ENCODE peak calls at places on chromosomes 4 and X, in six cellular contexts. One of them, this sample, is unnamed.

GRCh38 chr4:3873446-3874415 is 107.5 kb downstream of the ADRA2C start:
- DNase-seq in AG04449: no peak
- DNase-seq in H9: peak; percentile 92
- DNase-seq in heart left ventricle: peak; percentile 40
- DNase-seq in epithelial cell of esophagus: no peak
- DNase-seq in prostate gland: no peak
- DNase-seq in this sample: peak; percentile 5

GRCh38 chr4:151226004-151226932 is 50.7 kb upstream of the PRSS48 start:
- DNase-seq in AG04449: peak; percentile 33
- DNase-seq in prostate gland: no peak
- DNase-seq in heart left ventricle: no peak
- DNase-seq in H9: no peak
- DNase-seq in epithelial cell of esophagus: peak; percentile 85
- DNase-seq in this sample: no peak

GRCh38 chr4:59630922-59631321 is 1569.2 kb upstream of the ADGRL3 start:
- DNase-seq in prostate gland: no peak
- DNase-seq in H9: no peak
- DNase-seq in AG04449: no peak
- DNase-seq in epithelial cell of esophagus: no peak
- DNase-seq in heart left ventricle: no peak
- DNase-seq in this sample: no peak

GRCh38 chr4:185341841-185342240 is 53.9 kb downstream of the LRP2BP start:
- DNase-seq in epithelial cell of esophagus: no peak
- DNase-seq in prostate gland: no peak
- DNase-seq in heart left ventricle: no peak
- DNase-seq in AG04449: no peak
- DNase-seq in H9: no peak
- DNase-seq in this sample: no peak

GRCh38 chr4:169540774-169541173 is 71.6 kb downstream of the NEK1 start:
- DNase-seq in epithelial cell of esophagus: no peak
- DNase-seq in prostate gland: no peak
- DNase-seq in heart left ventricle: no peak
- DNase-seq in AG04449: no peak
- DNase-seq in H9: no peak
- DNase-seq in this sample: no peak

GRCh38 chr4:54945838-54946237 is 179.6 kb downstream of the KDR start:
- DNase-seq in AG04449: no peak
- DNase-seq in prostate gland: no peak
- DNase-seq in heart left ventricle: no peak
- DNase-seq in H9: no peak
- DNase-seq in epithelial cell of esophagus: no peak
- DNase-seq in this sample: no peak

GRCh38 chrX:129634541-129634940 is 20.2 kb downstream of the APLN start:
- DNase-seq in heart left ventricle: no peak
- DNase-seq in AG04449: no peak
- DNase-seq in epithelial cell of esophagus: no peak
- DNase-seq in H9: no peak
- DNase-seq in prostate gland: no peak
- DNase-seq in this sample: no peak

GRCh38 chr4:102525556-102525955 is 24.4 kb downstream of the NFKB1 start:
- DNase-seq in epithelial cell of esophagus: no peak
- DNase-seq in AG04449: no peak
- DNase-seq in heart left ventricle: no peak
- DNase-seq in H9: no peak
- DNase-seq in prostate gland: no peak
- DNase-seq in this sample: no peak

GRCh38 chr4:141462361-141462760 is 174.0 kb upstream of the IL15 start:
- DNase-seq in epithelial cell of esophagus: peak; percentile 74
- DNase-seq in heart left ventricle: no peak
- DNase-seq in H9: no peak
- DNase-seq in prostate gland: no peak
- DNase-seq in AG04449: no peak
- DNase-seq in this sample: no peak

GRCh38 chr4:148926861-148927260 is 484.6 kb upstream of the NR3C2 start:
- DNase-seq in H9: no peak
- DNase-seq in AG04449: no peak
- DNase-seq in epithelial cell of esophagus: peak; percentile 60
- DNase-seq in prostate gland: no peak
- DNase-seq in heart left ventricle: peak; percentile 73
- DNase-seq in this sample: peak; percentile 50

GRCh38 chr4:16858275-16858752 is 40.1 kb downstream of the LDB2 start:
- DNase-seq in AG04449: peak; percentile 37
- DNase-seq in heart left ventricle: no peak
- DNase-seq in H9: no peak
- DNase-seq in prostate gland: no peak
- DNase-seq in epithelial cell of esophagus: no peak
- DNase-seq in this sample: no peak

GRCh38 chr4:7699040-7699439 is 240.6 kb downstream of the AFAP1 start:
- DNase-seq in prostate gland: no peak
- DNase-seq in epithelial cell of esophagus: no peak
- DNase-seq in H9: no peak
- DNase-seq in AG04449: peak; percentile 70
- DNase-seq in heart left ventricle: peak; percentile 63
- DNase-seq in this sample: no peak

GRCh38 chr4:133483600-133484246 is 334.6 kb downstream of the PCDH10 start:
- DNase-seq in prostate gland: no peak
- DNase-seq in heart left ventricle: no peak
- DNase-seq in H9: no peak
- DNase-seq in epithelial cell of esophagus: peak; percentile 71
- DNase-seq in AG04449: no peak
- DNase-seq in this sample: no peak

GRCh38 chrX:3384330-3384729 is 37.9 kb upstream of the MXRA5 start:
- DNase-seq in AG04449: no peak
- DNase-seq in H9: no peak
- DNase-seq in heart left ventricle: no peak
- DNase-seq in epithelial cell of esophagus: peak; percentile 42
- DNase-seq in prostate gland: no peak
- DNase-seq in this sample: no peak

GRCh38 chr4:53365121-53365485 is 758 bp downstream of the SCFD2 start:
- DNase-seq in H9: peak; percentile 29
- DNase-seq in AG04449: no peak
- DNase-seq in epithelial cell of esophagus: peak; percentile 35
- DNase-seq in heart left ventricle: no peak
- DNase-seq in prostate gland: no peak
- DNase-seq in this sample: no peak

GRCh38 chrX:110167952-110168451 is 149.9 kb downstream of the AMMECR1 start:
- DNase-seq in H9: peak; percentile 67
- DNase-seq in AG04449: no peak
- DNase-seq in epithelial cell of esophagus: peak; percentile 33
- DNase-seq in prostate gland: no peak
- DNase-seq in heart left ventricle: no peak
- DNase-seq in this sample: no peak

GRCh38 chrX:155179343-155179997 is 36.8 kb upstream of the VBP1 start:
- DNase-seq in epithelial cell of esophagus: peak; percentile 23
- DNase-seq in H9: no peak
- DNase-seq in AG04449: no peak
- DNase-seq in prostate gland: no peak
- DNase-seq in heart left ventricle: no peak
- DNase-seq in this sample: no peak

GRCh38 chr4:146288188-146288587 is 73.8 kb downstream of the REELD1 start:
- DNase-seq in heart left ventricle: no peak
- DNase-seq in H9: no peak
- DNase-seq in epithelial cell of esophagus: no peak
- DNase-seq in AG04449: no peak
- DNase-seq in prostate gland: no peak
- DNase-seq in this sample: no peak

GRCh38 chr4:7807351-7807921 is 132.2 kb downstream of the AFAP1 start:
- DNase-seq in AG04449: no peak
- DNase-seq in H9: no peak
- DNase-seq in epithelial cell of esophagus: no peak
- DNase-seq in heart left ventricle: no peak
- DNase-seq in prostate gland: no peak
- DNase-seq in this sample: peak; percentile 44

GRCh38 chr4:85381968-85382367 is 93.0 kb upstream of the ARHGAP24 start:
- DNase-seq in H9: no peak
- DNase-seq in AG04449: no peak
- DNase-seq in heart left ventricle: no peak
- DNase-seq in epithelial cell of esophagus: peak; percentile 5
- DNase-seq in prostate gland: no peak
- DNase-seq in this sample: no peak

GRCh38 chrX:17375631-17376380 is 806 bp downstream of the NHS start:
- DNase-seq in heart left ventricle: peak; percentile 57
- DNase-seq in AG04449: no peak
- DNase-seq in epithelial cell of esophagus: peak; percentile 32
- DNase-seq in prostate gland: no peak
- DNase-seq in H9: peak; percentile 42
- DNase-seq in this sample: peak; percentile 16

GRCh38 chrX:11965436-11965835 is 172.8 kb upstream of the FRMPD4 start:
- DNase-seq in H9: no peak
- DNase-seq in prostate gland: no peak
- DNase-seq in epithelial cell of esophagus: no peak
- DNase-seq in AG04449: no peak
- DNase-seq in heart left ventricle: no peak
- DNase-seq in this sample: no peak

GRCh38 chr4:169160825-169161224 is 109.9 kb downstream of the SH3RF1 start:
- DNase-seq in H9: no peak
- DNase-seq in prostate gland: no peak
- DNase-seq in epithelial cell of esophagus: no peak
- DNase-seq in AG04449: no peak
- DNase-seq in heart left ventricle: no peak
- DNase-seq in this sample: no peak

GRCh38 chr4:15912961-15913630 is 25.4 kb downstream of the FGFBP1 start:
- DNase-seq in H9: no peak
- DNase-seq in epithelial cell of esophagus: peak; percentile 56
- DNase-seq in prostate gland: no peak
- DNase-seq in AG04449: no peak
- DNase-seq in heart left ventricle: no peak
- DNase-seq in this sample: no peak

DNA sequence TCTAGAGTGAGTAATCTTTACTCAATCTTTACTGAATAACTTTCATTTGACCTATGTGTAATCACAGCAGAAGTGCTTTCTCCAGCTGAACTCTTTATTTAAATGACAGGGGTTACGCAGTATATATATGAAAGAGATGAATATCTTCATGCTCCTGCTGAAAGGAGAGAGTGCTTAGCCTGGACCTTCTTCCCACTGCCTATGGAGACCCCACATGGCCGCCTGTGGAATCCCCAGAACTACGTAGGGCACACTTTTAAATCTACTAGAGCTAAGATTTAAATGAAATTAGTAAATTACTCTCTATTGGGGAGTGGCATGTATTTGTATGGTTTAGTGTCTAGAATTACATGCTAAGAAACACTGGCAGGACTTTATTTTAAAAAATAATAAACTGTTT is 391.2 kb downstream of the ANKRD50 start:
- DNase-seq in epithelial cell of esophagus: no peak
- DNase-seq in heart left ventricle: no peak
- DNase-seq in AG04449: no peak
- DNase-seq in prostate gland: no peak
- DNase-seq in H9: no peak
- DNase-seq in this sample: no peak
- TF ChIP-seq CTCF in epithelial cell of esophagus: no peak
- TF ChIP-seq CTCF in heart left ventricle: no peak
- TF ChIP-seq CTCF in AG04449: no peak
- TF ChIP-seq CTCF in prostate gland: no peak
- TF ChIP-seq CTCF in H9: peak; percentile 28
- TF ChIP-seq CTCF in this sample: no peak

DNA sequence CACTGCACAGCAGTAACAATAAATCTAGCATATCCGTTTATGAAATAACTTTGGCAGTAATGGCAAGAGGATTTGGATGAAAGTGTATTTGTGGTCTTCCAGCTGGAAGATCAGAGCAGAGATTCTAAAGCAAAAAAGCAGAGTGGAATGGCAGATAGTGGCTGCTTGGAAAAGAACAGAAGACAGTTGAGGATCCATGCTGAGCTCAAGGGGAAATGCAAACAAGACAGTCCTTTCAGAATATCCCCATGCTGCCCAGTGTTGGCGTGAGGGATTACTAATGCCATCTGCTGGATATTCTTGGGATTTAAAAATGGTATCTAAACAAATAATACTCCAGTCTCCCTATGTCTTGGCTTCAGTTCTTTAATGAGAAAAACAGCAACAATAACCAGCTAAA is 629.1 kb upstream of the ATOH1 start:
- DNase-seq in AG04449: peak; percentile 7
- DNase-seq in prostate gland: no peak
- DNase-seq in epithelial cell of esophagus: peak; percentile 60
- DNase-seq in H9: peak; percentile 55
- DNase-seq in heart left ventricle: no peak
- DNase-seq in this sample: no peak
- TF ChIP-seq CTCF in AG04449: peak; percentile 47
- TF ChIP-seq CTCF in prostate gland: peak; percentile 20
- TF ChIP-seq CTCF in epithelial cell of esophagus: peak; percentile 69
- TF ChIP-seq CTCF in H9: peak; percentile 80
- TF ChIP-seq CTCF in heart left ventricle: no peak
- TF ChIP-seq CTCF in this sample: peak; percentile 19

GRCh38 chr4:155307731-155308277 is 69.0 kb downstream of the MAP9 start:
- DNase-seq in prostate gland: no peak
- DNase-seq in epithelial cell of esophagus: no peak
- DNase-seq in heart left ventricle: no peak
- DNase-seq in AG04449: no peak
- DNase-seq in H9: no peak
- DNase-seq in this sample: no peak
- TF ChIP-seq CTCF in prostate gland: no peak
- TF ChIP-seq CTCF in epithelial cell of esophagus: no peak
- TF ChIP-seq CTCF in heart left ventricle: no peak
- TF ChIP-seq CTCF in AG04449: no peak
- TF ChIP-seq CTCF in H9: no peak
- TF ChIP-seq CTCF in this sample: no peak

GRCh38 chr4:121698119-121698732 is 1.4 kb upstream of the ANXA5 start:
- DNase-seq in epithelial cell of esophagus: no peak
- DNase-seq in heart left ventricle: no peak
- DNase-seq in H9: no peak
- DNase-seq in prostate gland: no peak
- DNase-seq in AG04449: no peak
- DNase-seq in this sample: peak; percentile 56

GRCh38 chr4:121696641-121697461 is at the start of gene ANXA5:
- DNase-seq in epithelial cell of esophagus: peak; percentile 90
- DNase-seq in heart left ventricle: peak; percentile 96
- DNase-seq in prostate gland: peak; percentile 85
- DNase-seq in AG04449: peak; percentile 52
- DNase-seq in H9: peak; percentile 83
- DNase-seq in this sample: peak; percentile 93

GRCh38 chr4:121693450-121693849 is 3.3 kb downstream of the ANXA5 start:
- DNase-seq in H9: no peak
- DNase-seq in prostate gland: no peak
- DNase-seq in AG04449: no peak
- DNase-seq in heart left ventricle: no peak
- DNase-seq in epithelial cell of esophagus: no peak
- DNase-seq in this sample: no peak

GRCh38 chr4:121697626-121698025 is 846 bp upstream of the ANXA5 start:
- DNase-seq in heart left ventricle: no peak
- DNase-seq in epithelial cell of esophagus: no peak
- DNase-seq in prostate gland: no peak
- DNase-seq in AG04449: no peak
- DNase-seq in H9: no peak
- DNase-seq in this sample: no peak

DNA sequence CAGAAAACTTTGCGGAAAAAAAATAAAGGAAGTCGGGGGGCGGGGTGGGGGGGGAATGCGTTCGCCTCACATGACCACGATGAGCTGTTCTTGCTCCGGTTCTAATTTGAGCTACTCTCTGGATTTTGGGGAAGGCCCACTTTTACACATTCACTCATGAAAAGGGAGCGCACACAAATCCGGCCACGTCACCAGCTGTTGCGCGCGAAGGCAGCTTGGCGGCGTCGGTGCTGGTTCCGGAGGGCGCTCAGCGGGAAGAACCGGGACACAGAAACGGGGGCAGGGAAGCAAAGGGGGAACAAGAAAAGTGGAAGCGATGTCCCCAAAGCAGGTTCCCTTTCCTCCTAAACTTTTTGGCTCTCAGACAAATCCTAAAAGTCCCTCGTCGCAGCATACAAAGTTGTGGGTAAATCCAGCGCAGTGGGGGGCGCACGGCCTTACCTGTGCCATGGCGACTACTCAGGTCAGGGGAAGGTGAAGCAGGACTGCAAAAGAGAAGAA is 590 bp downstream of the ANXA5 start:
- DNase-seq in heart left ventricle: peak; percentile 91
- DNase-seq in prostate gland: peak; percentile 62
- DNase-seq in H9: no peak
- DNase-seq in epithelial cell of esophagus: peak; percentile 69
- DNase-seq in AG04449: no peak
- DNase-seq in this sample: peak; percentile 80
- TF ChIP-seq CTCF in heart left ventricle: no peak
- TF ChIP-seq CTCF in prostate gland: no peak
- TF ChIP-seq CTCF in H9: no peak
- TF ChIP-seq CTCF in epithelial cell of esophagus: no peak
- TF ChIP-seq CTCF in AG04449: peak; percentile 21
- TF ChIP-seq CTCF in this sample: peak; percentile 54

This sample was measured in left ventricle myocardium inferior.